ENCODE peak calls at places on chromosome 20, in five cellular contexts. N is iPS-NIHi11, Y is brain microvascular endothelial cell, D is cerebellum, I is GM04504. S is an unnamed sample.

GRCh38 chr20:35135867-35136586 is 11.1 kb downstream of the EDEM2 start:
- DNase-seq in Y (no peak), N (no peak), D (no peak), I (no peak), S (peak; percentile 43)

GRCh38 chr20:54980321-54980960 is 505.0 kb downstream of the DOK5 start:
- DNase-seq in Y (no peak), D (no peak), N (no peak), I (no peak), S (no peak)

GRCh38 chr20:14992071-14992654 is 654.8 kb upstream of the FLRT3 start:
- DNase-seq in I (peak; percentile 16), Y (peak; percentile 11), D (no peak), N (no peak), S (no peak)

GRCh38 chr20:25148181-25148981 is 47.1 kb upstream of the ENTPD6 start:
- DNase-seq in I (no peak), D (peak; percentile 73), N (peak; percentile 66), Y (peak; percentile 25), S (no peak)

GRCh38 chr20:62362991-62363919 is 3.9 kb downstream of the LAMA5 start:
- DNase-seq in Y (no peak), D (peak; percentile 61), N (peak; percentile 12), I (no peak), S (peak; percentile 28)

GRCh38 chr20:50855498-50856474 is 60.9 kb downstream of the BCAS4 start:
- DNase-seq in N (peak; percentile 49), D (no peak), I (no peak), Y (no peak), S (no peak)

GRCh38 chr20:56601166-56601565 is 27.9 kb upstream of the TFAP2C start:
- DNase-seq in N (no peak), I (no peak), Y (no peak), D (no peak), S (no peak)

GRCh38 chr20:61935926-61936700 is 129.6 kb downstream of the TAF4 start:
- DNase-seq in Y (no peak), I (no peak), D (no peak), N (peak; percentile 75), S (no peak)

GRCh38 chr20:36574278-36575065 is 1.1 kb downstream of the TGIF2 start:
- DNase-seq in Y (peak; percentile 50), I (no peak), D (no peak), N (peak; percentile 78), S (peak; percentile 76)

GRCh38 chr20:32227744-32228688 is 20.3 kb downstream of the POFUT1 start:
- DNase-seq in N (no peak), I (no peak), Y (no peak), D (no peak), S (no peak)

GRCh38 chr20:34579936-34580587 is 21.5 kb downstream of the MAP1LC3A start:
- DNase-seq in N (no peak), Y (no peak), D (no peak), I (no peak), S (no peak)

GRCh38 chr20:34220581-34220980 is 20.6 kb upstream of the ASIP start:
- DNase-seq in Y (peak; percentile 38), I (peak; percentile 57), D (no peak), N (no peak), S (no peak)

GRCh38 chr20:11676618-11677289 is 240.9 kb upstream of the BTBD3 start:
- DNase-seq in D (peak; percentile 60), Y (peak; percentile 2), I (peak; percentile 12), N (peak; percentile 75), S (no peak)

GRCh38 chr20:33694666-33695065 is 8.5 kb upstream of the E2F1 start:
- DNase-seq in I (no peak), D (no peak), Y (no peak), N (no peak), S (no peak)

GRCh38 chr20:42775037-42775436 is 414.7 kb downstream of the PTPRT start:
- DNase-seq in Y (no peak), D (no peak), I (no peak), N (no peak), S (no peak)

GRCh38 chr20:33787253-33787891 is 23.8 kb upstream of the CHMP4B start:
- DNase-seq in D (no peak), N (no peak), I (no peak), Y (no peak), S (no peak)

S was measured in uterus.